ENCODE peak calls at places on chromosomes 11 and 22, in seven cellular contexts. One of them, this sample, is unnamed.

GRCh38 chr11:120835601-120836228 is 188.2 kb upstream of the TBCEL start:
- DNase-seq in brain pericyte: no peak
- DNase-seq in substantia nigra: no peak
- DNase-seq in stimulated activated CD8-positive, alpha-beta memory T cell treated with anti-CD3 and anti-CD28 coated beads, Interleukin-7, amount 100 ng/mL, for 1 hour: no peak
- DNase-seq in ACHN: no peak
- DNase-seq in keratinocyte: no peak
- DNase-seq in EL: no peak
- DNase-seq in this sample: no peak

GRCh38 chr11:57471496-57471895 is 11.2 kb downstream of the RTN4RL2 start:
- DNase-seq in brain pericyte: no peak
- DNase-seq in substantia nigra: no peak
- DNase-seq in stimulated activated CD8-positive, alpha-beta memory T cell treated with anti-CD3 and anti-CD28 coated beads, Interleukin-7, amount 100 ng/mL, for 1 hour: no peak
- DNase-seq in ACHN: no peak
- DNase-seq in keratinocyte: no peak
- DNase-seq in EL: no peak
- DNase-seq in this sample: no peak

GRCh38 chr11:86488553-86488952 is 113.9 kb downstream of the CCDC81 start:
- DNase-seq in brain pericyte: no peak
- DNase-seq in substantia nigra: no peak
- DNase-seq in stimulated activated CD8-positive, alpha-beta memory T cell treated with anti-CD3 and anti-CD28 coated beads, Interleukin-7, amount 100 ng/mL, for 1 hour: no peak
- DNase-seq in ACHN: no peak
- DNase-seq in keratinocyte: no peak
- DNase-seq in EL: no peak
- DNase-seq in this sample: no peak

GRCh38 chr11:60500276-60500935 is 7.8 kb downstream of the MS4A12 start:
- DNase-seq in brain pericyte: no peak
- DNase-seq in substantia nigra: no peak
- DNase-seq in stimulated activated CD8-positive, alpha-beta memory T cell treated with anti-CD3 and anti-CD28 coated beads, Interleukin-7, amount 100 ng/mL, for 1 hour: no peak
- DNase-seq in ACHN: no peak
- DNase-seq in keratinocyte: no peak
- DNase-seq in EL: peak
- DNase-seq in this sample: no peak

GRCh38 chr11:39809833-39810232 is 1649.6 kb downstream of the LRRC4C start:
- DNase-seq in brain pericyte: no peak
- DNase-seq in substantia nigra: no peak
- DNase-seq in stimulated activated CD8-positive, alpha-beta memory T cell treated with anti-CD3 and anti-CD28 coated beads, Interleukin-7, amount 100 ng/mL, for 1 hour: no peak
- DNase-seq in ACHN: no peak
- DNase-seq in keratinocyte: no peak
- DNase-seq in EL: no peak
- DNase-seq in this sample: no peak

GRCh38 chr22:31199187-31199586 is 12.9 kb upstream of the LIMK2 start:
- DNase-seq in brain pericyte: no peak
- DNase-seq in substantia nigra: no peak
- DNase-seq in stimulated activated CD8-positive, alpha-beta memory T cell treated with anti-CD3 and anti-CD28 coated beads, Interleukin-7, amount 100 ng/mL, for 1 hour: no peak
- DNase-seq in ACHN: no peak
- DNase-seq in keratinocyte: no peak
- DNase-seq in EL: no peak
- DNase-seq in this sample: no peak

GRCh38 chr22:37243402-37244113 is 511 bp downstream of the RAC2 start:
- DNase-seq in brain pericyte: no peak
- DNase-seq in substantia nigra: no peak
- DNase-seq in stimulated activated CD8-positive, alpha-beta memory T cell treated with anti-CD3 and anti-CD28 coated beads, Interleukin-7, amount 100 ng/mL, for 1 hour: no peak
- DNase-seq in ACHN: no peak
- DNase-seq in keratinocyte: no peak
- DNase-seq in EL: no peak
- DNase-seq in this sample: no peak

GRCh38 chr11:46294365-46295309 is 17.2 kb downstream of the CREB3L1 start:
- DNase-seq in brain pericyte: no peak
- DNase-seq in substantia nigra: no peak
- DNase-seq in stimulated activated CD8-positive, alpha-beta memory T cell treated with anti-CD3 and anti-CD28 coated beads, Interleukin-7, amount 100 ng/mL, for 1 hour: no peak
- DNase-seq in ACHN: peak
- DNase-seq in keratinocyte: no peak
- DNase-seq in EL: peak
- DNase-seq in this sample: no peak

GRCh38 chr11:132187814-132188213 is 817.4 kb downstream of the NTM start:
- DNase-seq in brain pericyte: no peak
- DNase-seq in substantia nigra: no peak
- DNase-seq in stimulated activated CD8-positive, alpha-beta memory T cell treated with anti-CD3 and anti-CD28 coated beads, Interleukin-7, amount 100 ng/mL, for 1 hour: no peak
- DNase-seq in ACHN: no peak
- DNase-seq in keratinocyte: no peak
- DNase-seq in EL: peak
- DNase-seq in this sample: no peak

GRCh38 chr11:30488304-30488998 is 97.7 kb downstream of the MPPED2 start:
- DNase-seq in brain pericyte: peak
- DNase-seq in substantia nigra: no peak
- DNase-seq in stimulated activated CD8-positive, alpha-beta memory T cell treated with anti-CD3 and anti-CD28 coated beads, Interleukin-7, amount 100 ng/mL, for 1 hour: no peak
- DNase-seq in ACHN: no peak
- DNase-seq in keratinocyte: no peak
- DNase-seq in EL: no peak
- DNase-seq in this sample: no peak

GRCh38 chr11:21969841-21970240 is 223.0 kb upstream of the ANO5 start:
- DNase-seq in brain pericyte: no peak
- DNase-seq in substantia nigra: no peak
- DNase-seq in stimulated activated CD8-positive, alpha-beta memory T cell treated with anti-CD3 and anti-CD28 coated beads, Interleukin-7, amount 100 ng/mL, for 1 hour: no peak
- DNase-seq in ACHN: no peak
- DNase-seq in keratinocyte: no peak
- DNase-seq in EL: no peak
- DNase-seq in this sample: no peak

GRCh38 chr22:46738961-46739870 is 1.2 kb upstream of the CERK start:
- DNase-seq in brain pericyte: no peak
- DNase-seq in substantia nigra: no peak
- DNase-seq in stimulated activated CD8-positive, alpha-beta memory T cell treated with anti-CD3 and anti-CD28 coated beads, Interleukin-7, amount 100 ng/mL, for 1 hour: peak
- DNase-seq in ACHN: peak
- DNase-seq in keratinocyte: peak
- DNase-seq in EL: peak
- DNase-seq in this sample: peak

GRCh38 chr11:35232961-35233360 is 94.0 kb downstream of the CD44 start:
- DNase-seq in brain pericyte: no peak
- DNase-seq in substantia nigra: no peak
- DNase-seq in stimulated activated CD8-positive, alpha-beta memory T cell treated with anti-CD3 and anti-CD28 coated beads, Interleukin-7, amount 100 ng/mL, for 1 hour: no peak
- DNase-seq in ACHN: no peak
- DNase-seq in keratinocyte: no peak
- DNase-seq in EL: peak
- DNase-seq in this sample: no peak

GRCh38 chr11:110497204-110497987 is 67.6 kb downstream of the FDX1 start:
- DNase-seq in brain pericyte: no peak
- DNase-seq in substantia nigra: no peak
- DNase-seq in stimulated activated CD8-positive, alpha-beta memory T cell treated with anti-CD3 and anti-CD28 coated beads, Interleukin-7, amount 100 ng/mL, for 1 hour: no peak
- DNase-seq in ACHN: no peak
- DNase-seq in keratinocyte: no peak
- DNase-seq in EL: no peak
- DNase-seq in this sample: no peak

GRCh38 chr11:117916956-117917355 is 12.2 kb downstream of the TMPRSS13 start:
- DNase-seq in brain pericyte: no peak
- DNase-seq in substantia nigra: no peak
- DNase-seq in stimulated activated CD8-positive, alpha-beta memory T cell treated with anti-CD3 and anti-CD28 coated beads, Interleukin-7, amount 100 ng/mL, for 1 hour: no peak
- DNase-seq in ACHN: no peak
- DNase-seq in keratinocyte: no peak
- DNase-seq in EL: no peak
- DNase-seq in this sample: no peak

GRCh38 chr11:33709471-33709870 is 8.8 kb upstream of the C11orf91 start:
- DNase-seq in brain pericyte: no peak
- DNase-seq in substantia nigra: no peak
- DNase-seq in stimulated activated CD8-positive, alpha-beta memory T cell treated with anti-CD3 and anti-CD28 coated beads, Interleukin-7, amount 100 ng/mL, for 1 hour: no peak
- DNase-seq in ACHN: no peak
- DNase-seq in keratinocyte: no peak
- DNase-seq in EL: no peak
- DNase-seq in this sample: no peak

GRCh38 chr22:27494821-27495220 is 306.7 kb downstream of the MN1 start:
- DNase-seq in brain pericyte: no peak
- DNase-seq in substantia nigra: no peak
- DNase-seq in stimulated activated CD8-positive, alpha-beta memory T cell treated with anti-CD3 and anti-CD28 coated beads, Interleukin-7, amount 100 ng/mL, for 1 hour: no peak
- DNase-seq in ACHN: no peak
- DNase-seq in keratinocyte: no peak
- DNase-seq in EL: no peak
- DNase-seq in this sample: no peak

GRCh38 chr11:113401718-113402117 is 14.1 kb downstream of the ANKK1 start:
- DNase-seq in brain pericyte: no peak
- DNase-seq in substantia nigra: peak
- DNase-seq in stimulated activated CD8-positive, alpha-beta memory T cell treated with anti-CD3 and anti-CD28 coated beads, Interleukin-7, amount 100 ng/mL, for 1 hour: no peak
- DNase-seq in ACHN: peak
- DNase-seq in keratinocyte: no peak
- DNase-seq in EL: peak
- DNase-seq in this sample: no peak

GRCh38 chr11:12727556-12728070 is 53.4 kb downstream of the TEAD1 start:
- DNase-seq in brain pericyte: no peak
- DNase-seq in substantia nigra: no peak
- DNase-seq in stimulated activated CD8-positive, alpha-beta memory T cell treated with anti-CD3 and anti-CD28 coated beads, Interleukin-7, amount 100 ng/mL, for 1 hour: no peak
- DNase-seq in ACHN: no peak
- DNase-seq in keratinocyte: no peak
- DNase-seq in EL: peak
- DNase-seq in this sample: no peak

GRCh38 chr11:47715082-47715669 is at the start of gene AGBL2:
- DNase-seq in brain pericyte: no peak
- DNase-seq in substantia nigra: peak
- DNase-seq in stimulated activated CD8-positive, alpha-beta memory T cell treated with anti-CD3 and anti-CD28 coated beads, Interleukin-7, amount 100 ng/mL, for 1 hour: peak
- DNase-seq in ACHN: peak
- DNase-seq in keratinocyte: no peak
- DNase-seq in EL: peak
- DNase-seq in this sample: peak

GRCh38 chr11:126545057-126545555 is 189.6 kb downstream of the ST3GAL4 start:
- DNase-seq in brain pericyte: no peak
- DNase-seq in substantia nigra: no peak
- DNase-seq in stimulated activated CD8-positive, alpha-beta memory T cell treated with anti-CD3 and anti-CD28 coated beads, Interleukin-7, amount 100 ng/mL, for 1 hour: no peak
- DNase-seq in ACHN: no peak
- DNase-seq in keratinocyte: no peak
- DNase-seq in EL: no peak
- DNase-seq in this sample: no peak

GRCh38 chr11:15969701-15970329 is 386.5 kb downstream of the SOX6 start:
- DNase-seq in brain pericyte: no peak
- DNase-seq in substantia nigra: no peak
- DNase-seq in stimulated activated CD8-positive, alpha-beta memory T cell treated with anti-CD3 and anti-CD28 coated beads, Interleukin-7, amount 100 ng/mL, for 1 hour: no peak
- DNase-seq in ACHN: no peak
- DNase-seq in keratinocyte: peak
- DNase-seq in EL: peak
- DNase-seq in this sample: no peak

GRCh38 chr11:8082391-8083087 is 1.5 kb downstream of the TUB start:
- DNase-seq in brain pericyte: no peak
- DNase-seq in substantia nigra: no peak
- DNase-seq in stimulated activated CD8-positive, alpha-beta memory T cell treated with anti-CD3 and anti-CD28 coated beads, Interleukin-7, amount 100 ng/mL, for 1 hour: no peak
- DNase-seq in ACHN: no peak
- DNase-seq in keratinocyte: no peak
- DNase-seq in EL: peak
- DNase-seq in this sample: no peak

GRCh38 chr11:64723907-64724862 is 1.2 kb upstream of the NRXN2 start:
- DNase-seq in brain pericyte: no peak
- DNase-seq in substantia nigra: no peak
- DNase-seq in stimulated activated CD8-positive, alpha-beta memory T cell treated with anti-CD3 and anti-CD28 coated beads, Interleukin-7, amount 100 ng/mL, for 1 hour: no peak
- DNase-seq in ACHN: no peak
- DNase-seq in keratinocyte: no peak
- DNase-seq in EL: no peak
- DNase-seq in this sample: no peak

GRCh38 chr22:23549198-23549595 is 30.9 kb downstream of the IGLL1 start:
- DNase-seq in brain pericyte: no peak
- DNase-seq in substantia nigra: no peak
- DNase-seq in stimulated activated CD8-positive, alpha-beta memory T cell treated with anti-CD3 and anti-CD28 coated beads, Interleukin-7, amount 100 ng/mL, for 1 hour: no peak
- DNase-seq in ACHN: no peak
- DNase-seq in keratinocyte: no peak
- DNase-seq in EL: no peak
- DNase-seq in this sample: no peak

This sample was measured in naive thymus-derived CD8-positive, alpha-beta T cell.